ENCODE peak calls at places on chromosomes 16 and 17, in eight cellular contexts. One of them, this sample, is unnamed.

GRCh38 chr17:42312035-42312284 is 23.7 kb downstream of the STAT5A start:
- DNase-seq in Daoy: no peak
- DNase-seq in stimulated activated CD4-positive, alpha-beta T cell treated with anti-CD3 and anti-CD28 coated beads, Interleukin-1b, Interleukin-23, amount 100 ng/mL, for 1 hour: no peak
- DNase-seq in T1000: no peak
- DNase-seq in C1 segment of cervical spinal cord: no peak
- DNase-seq in NCI-H2081: no peak
- DNase-seq in GM13977: no peak
- DNase-seq in caudate nucleus: no peak
- DNase-seq in this sample: no peak

GRCh38 chr16:57284952-57285263 is 436 bp upstream of the PLLP start:
- DNase-seq in stimulated activated CD4-positive, alpha-beta T cell treated with anti-CD3 and anti-CD28 coated beads, Interleukin-1b, Interleukin-23, amount 100 ng/mL, for 1 hour: no peak
- DNase-seq in NCI-H2081: no peak
- DNase-seq in C1 segment of cervical spinal cord: no peak
- DNase-seq in GM13977: no peak
- DNase-seq in T1000: no peak
- DNase-seq in Daoy: no peak
- DNase-seq in caudate nucleus: no peak
- DNase-seq in this sample: no peak

GRCh38 chr16:79287424-79287917 is 313.1 kb downstream of the MAF start:
- DNase-seq in stimulated activated CD4-positive, alpha-beta T cell treated with anti-CD3 and anti-CD28 coated beads, Interleukin-1b, Interleukin-23, amount 100 ng/mL, for 1 hour: no peak
- DNase-seq in T1000: no peak
- DNase-seq in C1 segment of cervical spinal cord: no peak
- DNase-seq in NCI-H2081: no peak
- DNase-seq in GM13977: no peak
- DNase-seq in Daoy: no peak
- DNase-seq in caudate nucleus: no peak
- DNase-seq in this sample: no peak

GRCh38 chr17:20263595-20263994 is 203.7 kb downstream of the LGALS9B start:
- DNase-seq in NCI-H2081: peak
- DNase-seq in caudate nucleus: no peak
- DNase-seq in Daoy: no peak
- DNase-seq in C1 segment of cervical spinal cord: no peak
- DNase-seq in GM13977: no peak
- DNase-seq in T1000: no peak
- DNase-seq in stimulated activated CD4-positive, alpha-beta T cell treated with anti-CD3 and anti-CD28 coated beads, Interleukin-1b, Interleukin-23, amount 100 ng/mL, for 1 hour: no peak
- DNase-seq in this sample: no peak

GRCh38 chr17:82458885-82459424 is 414 bp downstream of the NARF start:
- DNase-seq in NCI-H2081: peak
- DNase-seq in T1000: no peak
- DNase-seq in Daoy: peak
- DNase-seq in GM13977: peak
- DNase-seq in C1 segment of cervical spinal cord: no peak
- DNase-seq in stimulated activated CD4-positive, alpha-beta T cell treated with anti-CD3 and anti-CD28 coated beads, Interleukin-1b, Interleukin-23, amount 100 ng/mL, for 1 hour: no peak
- DNase-seq in caudate nucleus: no peak
- DNase-seq in this sample: no peak

GRCh38 chr16:84144301-84144858 is 597 bp downstream of the HSDL1 start:
- DNase-seq in stimulated activated CD4-positive, alpha-beta T cell treated with anti-CD3 and anti-CD28 coated beads, Interleukin-1b, Interleukin-23, amount 100 ng/mL, for 1 hour: no peak
- DNase-seq in GM13977: peak
- DNase-seq in NCI-H2081: no peak
- DNase-seq in T1000: no peak
- DNase-seq in Daoy: peak
- DNase-seq in caudate nucleus: peak
- DNase-seq in C1 segment of cervical spinal cord: no peak
- DNase-seq in this sample: no peak

GRCh38 chr16:81994485-81994884 is 16.8 kb downstream of the SDR42E1 start:
- DNase-seq in C1 segment of cervical spinal cord: no peak
- DNase-seq in T1000: no peak
- DNase-seq in GM13977: no peak
- DNase-seq in Daoy: no peak
- DNase-seq in stimulated activated CD4-positive, alpha-beta T cell treated with anti-CD3 and anti-CD28 coated beads, Interleukin-1b, Interleukin-23, amount 100 ng/mL, for 1 hour: no peak
- DNase-seq in caudate nucleus: no peak
- DNase-seq in NCI-H2081: no peak
- DNase-seq in this sample: no peak

GRCh38 chr17:83196973-83197880 is 117.8 kb downstream of the METRNL start:
- DNase-seq in C1 segment of cervical spinal cord: no peak
- DNase-seq in stimulated activated CD4-positive, alpha-beta T cell treated with anti-CD3 and anti-CD28 coated beads, Interleukin-1b, Interleukin-23, amount 100 ng/mL, for 1 hour: no peak
- DNase-seq in T1000: no peak
- DNase-seq in caudate nucleus: no peak
- DNase-seq in GM13977: no peak
- DNase-seq in Daoy: no peak
- DNase-seq in NCI-H2081: no peak
- DNase-seq in this sample: peak

GRCh38 chr16:4511441-4512082 is 27.0 kb downstream of the CDIP1 start:
- DNase-seq in caudate nucleus: no peak
- DNase-seq in NCI-H2081: peak
- DNase-seq in GM13977: no peak
- DNase-seq in stimulated activated CD4-positive, alpha-beta T cell treated with anti-CD3 and anti-CD28 coated beads, Interleukin-1b, Interleukin-23, amount 100 ng/mL, for 1 hour: no peak
- DNase-seq in T1000: no peak
- DNase-seq in C1 segment of cervical spinal cord: no peak
- DNase-seq in Daoy: no peak
- DNase-seq in this sample: no peak

GRCh38 chr16:58850019-58850626 is 116.0 kb upstream of the GOT2 start:
- DNase-seq in caudate nucleus: no peak
- DNase-seq in NCI-H2081: no peak
- DNase-seq in GM13977: no peak
- DNase-seq in stimulated activated CD4-positive, alpha-beta T cell treated with anti-CD3 and anti-CD28 coated beads, Interleukin-1b, Interleukin-23, amount 100 ng/mL, for 1 hour: no peak
- DNase-seq in Daoy: no peak
- DNase-seq in T1000: no peak
- DNase-seq in C1 segment of cervical spinal cord: no peak
- DNase-seq in this sample: no peak

GRCh38 chr16:30867747-30868146 is 26.1 kb downstream of the BCL7C start:
- DNase-seq in C1 segment of cervical spinal cord: no peak
- DNase-seq in T1000: no peak
- DNase-seq in GM13977: no peak
- DNase-seq in caudate nucleus: no peak
- DNase-seq in NCI-H2081: no peak
- DNase-seq in stimulated activated CD4-positive, alpha-beta T cell treated with anti-CD3 and anti-CD28 coated beads, Interleukin-1b, Interleukin-23, amount 100 ng/mL, for 1 hour: no peak
- DNase-seq in Daoy: no peak
- DNase-seq in this sample: no peak

GRCh38 chr17:65533855-65534457 is 27.5 kb downstream of the AXIN2 start:
- DNase-seq in T1000: no peak
- DNase-seq in GM13977: no peak
- DNase-seq in stimulated activated CD4-positive, alpha-beta T cell treated with anti-CD3 and anti-CD28 coated beads, Interleukin-1b, Interleukin-23, amount 100 ng/mL, for 1 hour: no peak
- DNase-seq in C1 segment of cervical spinal cord: no peak
- DNase-seq in caudate nucleus: no peak
- DNase-seq in Daoy: no peak
- DNase-seq in NCI-H2081: no peak
- DNase-seq in this sample: no peak

GRCh38 chr17:37828313-37829124 is 83.7 kb upstream of the HNF1B start:
- DNase-seq in Daoy: no peak
- DNase-seq in C1 segment of cervical spinal cord: no peak
- DNase-seq in caudate nucleus: no peak
- DNase-seq in GM13977: no peak
- DNase-seq in NCI-H2081: no peak
- DNase-seq in T1000: no peak
- DNase-seq in stimulated activated CD4-positive, alpha-beta T cell treated with anti-CD3 and anti-CD28 coated beads, Interleukin-1b, Interleukin-23, amount 100 ng/mL, for 1 hour: no peak
- DNase-seq in this sample: no peak

GRCh38 chr17:59899099-59899498 is 6.2 kb downstream of the RPS6KB1 start:
- DNase-seq in NCI-H2081: peak
- DNase-seq in T1000: no peak
- DNase-seq in stimulated activated CD4-positive, alpha-beta T cell treated with anti-CD3 and anti-CD28 coated beads, Interleukin-1b, Interleukin-23, amount 100 ng/mL, for 1 hour: no peak
- DNase-seq in C1 segment of cervical spinal cord: no peak
- DNase-seq in GM13977: no peak
- DNase-seq in Daoy: no peak
- DNase-seq in caudate nucleus: no peak
- DNase-seq in this sample: no peak

GRCh38 chr16:35753559-35754390 is 2294.4 kb downstream of the TP53TG3F start:
- DNase-seq in T1000: no peak
- DNase-seq in C1 segment of cervical spinal cord: no peak
- DNase-seq in NCI-H2081: no peak
- DNase-seq in Daoy: no peak
- DNase-seq in GM13977: no peak
- DNase-seq in caudate nucleus: no peak
- DNase-seq in stimulated activated CD4-positive, alpha-beta T cell treated with anti-CD3 and anti-CD28 coated beads, Interleukin-1b, Interleukin-23, amount 100 ng/mL, for 1 hour: no peak
- DNase-seq in this sample: no peak

GRCh38 chr17:15981646-15982580 is 17.6 kb downstream of the ZSWIM7 start:
- DNase-seq in T1000: no peak
- DNase-seq in GM13977: no peak
- DNase-seq in NCI-H2081: no peak
- DNase-seq in Daoy: peak
- DNase-seq in caudate nucleus: no peak
- DNase-seq in C1 segment of cervical spinal cord: no peak
- DNase-seq in stimulated activated CD4-positive, alpha-beta T cell treated with anti-CD3 and anti-CD28 coated beads, Interleukin-1b, Interleukin-23, amount 100 ng/mL, for 1 hour: no peak
- DNase-seq in this sample: no peak

GRCh38 chr17:54117452-54117851 is 294.7 kb downstream of the KIF2B start:
- DNase-seq in NCI-H2081: no peak
- DNase-seq in Daoy: no peak
- DNase-seq in C1 segment of cervical spinal cord: no peak
- DNase-seq in caudate nucleus: no peak
- DNase-seq in GM13977: no peak
- DNase-seq in T1000: no peak
- DNase-seq in stimulated activated CD4-positive, alpha-beta T cell treated with anti-CD3 and anti-CD28 coated beads, Interleukin-1b, Interleukin-23, amount 100 ng/mL, for 1 hour: no peak
- DNase-seq in this sample: no peak

This sample was measured in ascending aorta.